ENCODE peak calls at places on chromosomes 11 and 22, in four cellular contexts. Z, S, C and A are unnamed samples.

GRCh38 chr11:116642902-116643301 is 129.9 kb downstream of the BUD13 start:
- DNase-seq in Z (no peak), S (no peak), C (no peak), A (no peak)

GRCh38 chr22:22752556-22753477 is 108.4 kb downstream of the GGTLC2 start:
- DNase-seq in Z (no peak), S (peak), C (peak), A (no peak)

GRCh38 chr22:22245256-22245909 is 797 bp downstream of the VPREB1 start:
- DNase-seq in Z (no peak), S (no peak), C (no peak), A (no peak)

GRCh38 chr22:39920134-39920743 is 19.4 kb downstream of the GRAP2 start:
- DNase-seq in Z (no peak), S (no peak), C (no peak), A (no peak)

GRCh38 chr11:128803440-128803839 is 63.7 kb downstream of the KCNJ1 start:
- DNase-seq in Z (no peak), S (no peak), C (no peak), A (no peak)

GRCh38 chr11:130315354-130315970 is 745 bp upstream of the ZBTB44 start:
- DNase-seq in Z (peak), S (no peak), C (no peak), A (no peak)

GRCh38 chr11:65791719-65792213 is 4.9 kb downstream of the OVOL1 start:
- DNase-seq in Z (no peak), S (no peak), C (no peak), A (no peak)

GRCh38 chr11:71425851-71426250 is 22.3 kb downstream of the DHCR7 start:
- DNase-seq in Z (no peak), S (no peak), C (peak), A (no peak)

GRCh38 chr11:128884703-128885338 is 6.3 kb upstream of the KCNJ5 start:
- DNase-seq in Z (no peak), S (peak), C (peak), A (peak)

GRCh38 chr22:32413715-32414114 is 1.7 kb upstream of the RTCB start:
- DNase-seq in Z (no peak), S (peak), C (peak), A (no peak)

GRCh38 chr22:34105461-34106062 is 185.3 kb upstream of the LARGE1 start:
- DNase-seq in Z (peak), S (no peak), C (peak), A (peak)

GRCh38 chr11:113505541-113506375 is 30.6 kb upstream of the DRD2 start:
- DNase-seq in Z (peak), S (no peak), C (peak), A (no peak)

DNA sequence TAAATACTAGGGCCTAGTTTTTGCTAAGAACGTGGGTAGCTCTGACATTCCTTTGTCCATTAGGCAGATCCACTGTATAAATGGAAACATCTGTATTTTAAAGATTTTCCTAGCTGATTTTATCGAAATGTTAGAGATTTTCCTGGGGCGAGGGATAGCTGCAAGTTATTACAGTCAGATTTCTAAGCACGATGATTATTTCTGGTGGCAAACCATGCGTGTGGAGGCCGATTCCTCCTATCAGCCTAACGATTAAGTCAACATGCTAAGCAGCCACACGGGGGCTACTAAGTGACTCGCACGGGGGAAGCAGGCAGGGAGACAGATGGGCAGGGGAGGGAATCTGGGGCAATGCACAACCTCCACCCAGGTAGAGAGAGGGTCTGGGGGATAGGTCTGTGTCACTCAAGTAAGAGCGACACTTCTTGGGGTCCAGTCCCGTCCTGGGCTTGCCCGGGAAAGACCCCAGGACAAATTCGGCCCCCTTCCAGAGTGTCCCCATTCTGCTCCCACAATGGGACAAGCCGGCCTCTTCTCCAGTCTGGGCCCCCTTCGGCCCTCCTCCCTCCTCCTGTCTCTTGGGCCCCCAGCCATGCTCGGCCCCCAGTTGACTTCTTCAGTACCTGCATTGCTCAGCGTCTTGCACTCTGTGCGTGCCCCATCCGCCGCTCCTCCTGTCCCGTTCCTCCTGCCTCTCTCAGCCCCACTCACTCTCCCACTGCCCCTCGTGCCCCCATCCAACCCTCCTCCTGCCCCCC is 571 bp downstream of the C11orf24 start:
- DNase-seq in Z (peak), S (peak), C (peak), A (peak)
- H3K4ac ChIP-seq in Z (no peak), S (peak), C (peak), A (no peak)

GRCh38 chr22:20552450-20552894 is 45.1 kb downstream of the MED15 start:
- DNase-seq in Z (no peak), S (peak), C (no peak), A (no peak)
- H2AK5ac ChIP-seq in Z (no peak), S (peak), C (no peak), A (no peak)

GRCh38 chr22:37562049-37562784 is 1.9 kb downstream of the CDC42EP1 start:
- DNase-seq in Z (no peak), S (no peak), C (no peak), A (no peak)

GRCh38 chr22:37565830-37566229 is 5.5 kb downstream of the CDC42EP1 start:
- DNase-seq in Z (no peak), S (no peak), C (no peak), A (no peak)

GRCh38 chr22:37561209-37562048 is 1.1 kb downstream of the CDC42EP1 start:
- DNase-seq in Z (peak), S (peak), C (peak), A (peak)

GRCh38 chr22:37564111-37564711 is 3.9 kb downstream of the CDC42EP1 start:
- DNase-seq in Z (no peak), S (peak), C (peak), A (no peak)

GRCh38 chr22:37563153-37564081 is 3.1 kb downstream of the CDC42EP1 start:
- DNase-seq in Z (no peak), S (peak), C (peak), A (no peak)
- H2BK12ac ChIP-seq in Z (no peak), S (peak), C (peak), A (no peak)

GRCh38 chr22:44332946-44333345 is 20.2 kb upstream of the SHISAL1 start:
- DNase-seq in Z (no peak), S (no peak), C (no peak), A (no peak)

GRCh38 chr22:44330188-44330726 is 17.5 kb upstream of the SHISAL1 start:
- DNase-seq in Z (no peak), S (no peak), C (no peak), A (no peak)

GRCh38 chr22:44331881-44332714 is 19.3 kb upstream of the SHISAL1 start:
- DNase-seq in Z (no peak), S (peak), C (no peak), A (no peak)

GRCh38 chr22:44329179-44329796 is 16.5 kb upstream of the SHISAL1 start:
- DNase-seq in Z (no peak), S (no peak), C (no peak), A (no peak)

DNA sequence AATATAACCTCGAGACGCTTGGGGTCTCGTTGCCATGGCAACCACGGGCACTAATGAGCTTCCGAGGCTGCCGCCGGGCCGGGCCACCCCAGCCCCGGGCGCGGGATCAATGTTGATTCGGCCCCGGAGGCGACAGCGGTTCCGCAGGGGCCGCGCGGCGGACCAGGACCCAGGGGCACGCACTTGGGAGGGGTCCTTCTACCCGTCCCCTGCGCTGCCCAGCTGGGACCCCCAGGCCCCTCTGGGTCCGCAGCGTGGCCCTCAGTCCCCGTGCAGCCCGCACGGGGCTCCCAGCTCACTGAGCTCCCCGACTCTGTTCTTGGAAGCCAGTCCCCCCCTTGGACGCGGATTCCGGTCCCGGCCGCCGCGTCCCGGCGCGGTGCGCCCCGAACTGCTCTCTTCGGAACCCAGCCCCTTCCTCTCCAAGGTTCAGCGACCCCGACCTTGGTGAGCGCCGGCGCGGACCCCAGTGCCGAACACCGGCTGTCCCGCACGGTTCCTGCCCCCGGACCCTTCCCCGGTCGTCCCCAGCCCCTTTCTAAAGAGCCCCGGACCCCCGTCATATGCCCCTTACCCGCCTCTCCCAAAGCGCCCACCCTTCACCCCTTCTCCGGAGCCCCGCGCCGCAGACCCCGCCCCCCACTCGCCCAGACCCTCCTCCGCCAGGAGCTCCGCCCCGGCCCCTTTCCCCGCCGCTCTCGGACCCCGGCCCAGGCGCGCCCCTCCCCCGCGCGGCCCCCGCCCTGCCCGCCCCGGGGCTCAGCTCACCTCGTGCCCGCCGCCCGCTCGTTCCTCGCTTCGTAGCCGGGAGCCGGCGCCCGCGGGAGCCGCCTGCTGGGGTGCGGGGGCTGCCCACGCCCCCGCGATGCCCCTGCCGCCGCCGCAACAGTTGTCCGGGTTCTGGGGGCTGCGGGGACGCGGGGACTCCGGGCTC is 18.2 kb upstream of the SHISAL1 start:
- DNase-seq in Z (peak), S (no peak), C (no peak), A (no peak)
- H3K4ac ChIP-seq in Z (no peak), S (no peak), C (no peak), A (no peak)

GRCh38 chr11:64558869-64559268 is 32.2 kb upstream of the SLC22A12 start:
- DNase-seq in Z (no peak), S (no peak), C (no peak), A (no peak)
- H2AK5ac ChIP-seq in Z (no peak), S (no peak), C (no peak), A (peak)

DNA sequence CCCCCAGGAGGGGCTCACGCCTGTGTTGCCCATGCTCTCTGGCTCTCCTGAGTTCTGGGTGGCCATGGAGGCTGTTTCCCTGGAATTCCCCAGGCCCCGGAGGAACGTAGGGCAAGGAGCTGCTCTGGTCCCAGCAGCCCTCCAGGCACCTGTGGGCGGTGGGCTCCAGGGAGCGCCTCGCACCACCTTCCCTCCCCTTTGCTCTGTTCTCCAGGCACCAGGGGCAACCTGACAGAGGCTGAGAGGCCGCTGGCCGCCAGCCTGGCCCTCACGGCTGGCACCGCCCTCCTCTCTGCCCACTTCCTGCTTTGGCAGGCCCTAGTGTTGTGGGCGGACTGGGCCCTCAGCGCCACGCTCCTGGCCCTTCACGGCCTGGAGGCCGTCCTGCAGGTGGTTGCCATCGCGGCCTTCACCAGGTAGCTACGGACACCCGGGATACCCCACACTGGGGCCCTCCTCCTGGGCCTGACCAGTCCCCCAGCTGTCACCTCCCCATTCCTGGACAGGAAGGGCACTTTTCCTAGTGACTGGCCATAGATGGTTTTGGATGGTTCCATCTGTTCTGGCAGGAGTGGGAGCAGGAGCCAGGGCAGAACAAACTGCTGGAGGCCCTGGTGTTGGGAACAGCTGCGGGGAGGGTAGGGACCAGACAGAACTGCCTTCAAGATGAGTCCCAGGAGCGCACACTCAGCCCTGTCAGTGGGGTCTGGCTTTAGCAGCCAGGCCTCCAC is 3.1 kb upstream of the EPS8L2 start:
- DNase-seq in Z (no peak), S (no peak), C (no peak), A (no peak)
- H2BK12ac ChIP-seq in Z (no peak), S (peak), C (no peak), A (no peak)

GRCh38 chr11:117771197-117771596 is 25.8 kb downstream of the DSCAML1 start:
- DNase-seq in Z (no peak), S (no peak), C (no peak), A (no peak)
- H3K4ac ChIP-seq in Z (no peak), S (no peak), C (no peak), A (no peak)

GRCh38 chr22:46149998-46150549 is at the start of gene PPARA:
- DNase-seq in Z (peak), S (peak), C (peak), A (peak)

GRCh38 chr22:46148336-46148735 is 2.0 kb upstream of the PPARA start:
- DNase-seq in Z (no peak), S (no peak), C (peak), A (no peak)

GRCh38 chr22:46147471-46148267 is 2.7 kb upstream of the PPARA start:
- DNase-seq in Z (peak), S (no peak), C (peak), A (no peak)

GRCh38 chr22:46149493-46149997 is 781 bp upstream of the PPARA start:
- DNase-seq in Z (peak), S (peak), C (peak), A (peak)

GRCh38 chr22:46148885-46149492 is 1.3 kb upstream of the PPARA start:
- DNase-seq in Z (no peak), S (no peak), C (no peak), A (no peak)
- H2AK5ac ChIP-seq in Z (no peak), S (no peak), C (no peak), A (no peak)

GRCh38 chr22:44130076-44130711 is 50.5 kb upstream of the PARVG start:
- DNase-seq in Z (no peak), S (no peak), C (no peak), A (no peak)

GRCh38 chr22:44133161-44133560 is 47.6 kb upstream of the PARVG start:
- DNase-seq in Z (no peak), S (no peak), C (no peak), A (no peak)

GRCh38 chr22:44132724-44133123 is 48.0 kb upstream of the PARVG start:
- DNase-seq in Z (peak), S (no peak), C (no peak), A (no peak)

GRCh38 chr22:44131989-44132685 is 48.6 kb upstream of the PARVG start:
- DNase-seq in Z (no peak), S (no peak), C (no peak), A (no peak)

GRCh38 chr22:44131412-44131811 is 49.3 kb upstream of the PARVG start:
- DNase-seq in Z (no peak), S (no peak), C (no peak), A (no peak)
- H2BK12ac ChIP-seq in Z (no peak), S (no peak), C (no peak), A (no peak)